ENCODE peak calls at places on chromosomes 4 and X, in five cellular contexts. Y is iris pigment epithelial cell; A is effector memory CD8-positive, alpha-beta T cell; U is fibroblast of lung; L is activated naive CD8-positive, alpha-beta T cell treated with anti-CD3 and anti-CD28 coated beads, Interleukin-2, amount 50 U/mL, for 24 hours. F is an unnamed sample.

GRCh38 chrX:24168807-24169206 is 19.3 kb downstream of the ZFX start:
- DNase-seq in Y (no peak), A (no peak), U (no peak), L (no peak), F (no peak)

GRCh38 chr4:180913750-180914149 is 1329.5 kb upstream of the TENM3 start:
- DNase-seq in Y (peak), A (no peak), U (peak), L (no peak), F (no peak)

GRCh38 chrX:46929439-46930018 is 17.3 kb downstream of the JADE3 start:
- DNase-seq in Y (peak), A (no peak), U (peak), L (no peak), F (no peak)

GRCh38 chr4:68905598-68906237 is 45.9 kb downstream of the UGT2A3 start:
- DNase-seq in Y (peak), A (no peak), U (peak), L (no peak), F (no peak)

GRCh38 chr4:147480891-147481576 is at the start of gene EDNRA:
- DNase-seq in Y (peak), A (no peak), U (peak), L (no peak), F (no peak)

GRCh38 chr4:18111100-18111499 is 89.5 kb upstream of the LCORL start:
- DNase-seq in Y (no peak), A (no peak), U (no peak), L (no peak), F (no peak)

GRCh38 chr4:147707892-147708672 is 23.8 kb upstream of the ARHGAP10 start:
- DNase-seq in Y (peak), A (peak), U (peak), L (peak), F (peak)

GRCh38 chr4:156109943-156110925 is 156.6 kb upstream of the CTSO start:
- DNase-seq in Y (peak), A (no peak), U (peak), L (no peak), F (no peak)

GRCh38 chr4:9785926-9786325 is 4.5 kb downstream of the DRD5 start:
- DNase-seq in Y (no peak), A (no peak), U (no peak), L (no peak), F (no peak)

GRCh38 chr4:113760852-113761681 is 471 bp downstream of the CAMK2D start:
- DNase-seq in Y (peak), A (peak), U (peak), L (peak), F (no peak)

GRCh38 chr4:41957634-41958033 is 22.4 kb downstream of the TMEM33 start:
- DNase-seq in Y (peak), A (no peak), U (no peak), L (no peak), F (peak)

GRCh38 chr4:86977621-86978184 is 42.9 kb downstream of the AFF1 start:
- DNase-seq in Y (peak), A (no peak), U (peak), L (no peak), F (no peak)

GRCh38 chr4:122577808-122578781 is 42.8 kb downstream of the IL21 start:
- DNase-seq in Y (peak), A (peak), U (peak), L (peak), F (peak)

GRCh38 chr4:148015058-148015457 is 283.2 kb downstream of the ARHGAP10 start:
- DNase-seq in Y (peak), A (no peak), U (peak), L (no peak), F (no peak)

GRCh38 chrX:26334232-26334631 is 118.3 kb downstream of the MAGEB5 start:
- DNase-seq in Y (no peak), A (no peak), U (no peak), L (no peak), F (no peak)

GRCh38 chr4:138911903-138912713 is 103.5 kb upstream of the NOCT start:
- DNase-seq in Y (no peak), A (no peak), U (no peak), L (no peak), F (no peak)

GRCh38 chr4:154018659-154019058 is 229.8 kb upstream of the SFRP2 start:
- DNase-seq in Y (no peak), A (no peak), U (no peak), L (peak), F (no peak)

GRCh38 chr4:133147922-133148689 is 988 bp upstream of the PCDH10 start:
- DNase-seq in Y (peak), A (no peak), U (peak), L (no peak), F (no peak)